ENCODE peak calls at places on chromosomes 7 and 10, in six cellular contexts. I, F, G, T, P and R are unnamed samples.

GRCh38 chr10:1454428-1454827 is 282.9 kb downstream of the ADARB2 start:
- DNase-seq in F (peak; percentile 63), P (no peak), G (peak; percentile 32), T (no peak), I (no peak), R (no peak)

GRCh38 chr10:116182426-116182825 is 90.6 kb downstream of the GFRA1 start:
- DNase-seq in T (no peak), I (no peak), P (no peak), G (no peak), F (no peak), R (no peak)

GRCh38 chr7:124765401-124766352 is at the start of gene GPR37:
- DNase-seq in T (peak; percentile 89), F (no peak), P (peak; percentile 60), I (peak; percentile 66), G (peak; percentile 64), R (peak; percentile 74)

GRCh38 chr10:28875535-28876208 is 198.4 kb downstream of the BAMBI start:
- DNase-seq in F (no peak), I (no peak), T (no peak), P (no peak), G (no peak), R (no peak)

GRCh38 chr10:42934351-42934811 is 142.5 kb upstream of the RET start:
- DNase-seq in T (no peak), I (no peak), F (no peak), G (no peak), P (no peak), R (no peak)

GRCh38 chr7:130398751-130399150 is 18.5 kb downstream of the CPA1 start:
- DNase-seq in F (no peak), T (no peak), P (no peak), G (no peak), I (no peak), R (no peak)

GRCh38 chr7:148994576-148994975 is 33.7 kb downstream of the PDIA4 start:
- DNase-seq in I (no peak), G (no peak), P (no peak), T (no peak), F (no peak), R (no peak)

GRCh38 chr7:30843741-30844482 is 67.7 kb upstream of the AQP1 start:
- DNase-seq in T (no peak), I (no peak), P (peak; percentile 58), F (no peak), G (no peak), R (no peak)

GRCh38 chr7:48365010-48365409 is 193.8 kb downstream of the ABCA13 start:
- DNase-seq in T (no peak), F (no peak), G (peak; percentile 27), P (no peak), I (no peak), R (peak; percentile 6)

GRCh38 chr10:125161570-125162139 is 1.3 kb upstream of the CTBP2 start:
- DNase-seq in F (no peak), G (no peak), P (no peak), I (no peak), T (no peak), R (no peak)

GRCh38 chr10:6301482-6302083 is 98.9 kb downstream of the PFKFB3 start:
- DNase-seq in G (no peak), T (no peak), I (no peak), P (no peak), F (no peak), R (no peak)

GRCh38 chr7:128162666-128163065 is 78.4 kb upstream of the LEP start:
- DNase-seq in G (no peak), F (no peak), T (no peak), I (no peak), P (no peak), R (no peak)

GRCh38 chr7:105256621-105257283 is 132.0 kb downstream of the SRPK2 start:
- DNase-seq in I (no peak), F (no peak), T (no peak), P (no peak), G (no peak), R (no peak)

GRCh38 chr7:32588657-32589056 is 93.4 kb downstream of the AVL9 start:
- DNase-seq in T (peak; percentile 62), P (no peak), I (peak; percentile 67), F (no peak), G (no peak), R (no peak)

GRCh38 chr7:105840981-105841749 is 35.2 kb downstream of the ATXN7L1 start:
- DNase-seq in F (no peak), T (no peak), I (no peak), G (no peak), P (no peak), R (no peak)

GRCh38 chr10:104333037-104333727 is 5.1 kb downstream of the ITPRIP start:
- DNase-seq in I (no peak), G (no peak), P (no peak), T (no peak), F (no peak), R (no peak)

GRCh38 chr10:95242581-95243317 is 48.1 kb downstream of the PDLIM1 start:
- DNase-seq in F (no peak), T (peak; percentile 47), G (no peak), P (no peak), I (peak; percentile 59), R (no peak)

GRCh38 chr7:82605247-82605864 is 161.8 kb upstream of the CACNA2D1 start:
- DNase-seq in I (peak; percentile 14), F (no peak), P (no peak), T (peak; percentile 15), G (peak; percentile 34), R (no peak)

GRCh38 chr10:49058341-49059255 is 56.7 kb downstream of the VSTM4 start:
- DNase-seq in T (no peak), F (no peak), I (no peak), P (no peak), G (no peak), R (no peak)

GRCh38 chr7:151315038-151315655 is 26.5 kb upstream of the NUB1 start:
- DNase-seq in T (peak; percentile 74), P (peak; percentile 85), I (peak; percentile 62), G (peak; percentile 37), F (peak; percentile 31), R (peak; percentile 55)

GRCh38 chr7:7354674-7355073 is 172.3 kb downstream of the C1GALT1 start:
- DNase-seq in G (no peak), F (no peak), T (no peak), I (no peak), P (no peak), R (no peak)